ENCODE peak calls at places on chromosomes 16 and 17, in four cellular contexts. D is HEK293T, U is HepG2, A is K562. V is an unnamed sample.

GRCh38 chr16:66472961-66473610 is 46.0 kb downstream of the BEAN1 start:
- DNase-seq in U (no peak), D (no peak), A (no peak), V (no peak)

GRCh38 chr17:70168044-70168978 is 1.0 kb upstream of the KCNJ2 start:
- DNase-seq in A (peak; percentile 26), D (peak; percentile 69), U (no peak), V (peak; percentile 65)

GRCh38 chr16:85400305-85401205 is 212.6 kb upstream of the GSE1 start:
- DNase-seq in D (no peak), A (no peak), U (no peak), V (peak; percentile 6)

GRCh38 chr17:78272181-78272913 is 40.9 kb downstream of the TMEM235 start:
- DNase-seq in A (peak; percentile 78), U (no peak), D (no peak), V (peak; percentile 67)

GRCh38 chr17:83203472-83204221 is 124.2 kb downstream of the METRNL start:
- DNase-seq in A (no peak), U (no peak), D (no peak), V (peak; percentile 4)

GRCh38 chr17:57379237-57380054 is 123.1 kb downstream of the MSI2 start:
- DNase-seq in U (no peak), D (no peak), A (peak; percentile 88), V (no peak)

GRCh38 chr17:4195306-4195705 is 52.3 kb downstream of the CYB5D2 start:
- DNase-seq in D (no peak), A (no peak), U (no peak), V (no peak)

GRCh38 chr17:40075216-40076100 is 12.7 kb downstream of the THRA start:
- DNase-seq in D (peak; percentile 57), A (peak; percentile 80), U (peak; percentile 71), V (peak; percentile 87)

GRCh38 chr17:57638284-57638683 is 106.8 kb downstream of the CCDC182 start:
- DNase-seq in A (no peak), D (no peak), U (no peak), V (no peak)

GRCh38 chr16:80611171-80611929 is 70.6 kb downstream of the DYNLRB2 start:
- DNase-seq in U (no peak), D (no peak), A (no peak), V (no peak)

GRCh38 chr17:73342057-73342522 is 30.3 kb upstream of the CDC42EP4 start:
- DNase-seq in D (no peak), A (no peak), U (no peak), V (peak; percentile 75)

GRCh38 chr16:78957328-78958100 is 643.0 kb downstream of the MAF start:
- DNase-seq in D (no peak), U (no peak), A (no peak), V (no peak)

GRCh38 chr16:50835358-50836060 is 93.6 kb downstream of the CYLD start:
- DNase-seq in U (no peak), D (no peak), A (no peak), V (no peak)

GRCh38 chr16:84810518-84811273 is 9.1 kb upstream of the CRISPLD2 start:
- DNase-seq in D (no peak), U (no peak), A (no peak), V (no peak)

GRCh38 chr17:880074-880870 is 98.1 kb downstream of the MRM3 start:
- DNase-seq in U (no peak), D (no peak), A (no peak), V (no peak)

GRCh38 chr16:58732545-58733247 is 1.4 kb downstream of the GOT2 start:
- DNase-seq in A (no peak), U (no peak), D (no peak), V (no peak)

GRCh38 chr17:7260601-7261376 is 1.5 kb downstream of the CLDN7 start:
- DNase-seq in A (no peak), D (no peak), U (no peak), V (peak; percentile 89)

GRCh38 chr17:30716461-30717289 is 107.8 kb downstream of the CRLF3 start:
- DNase-seq in D (no peak), U (no peak), A (no peak), V (peak; percentile 19)

GRCh38 chr17:3003401-3004149 is 59.8 kb downstream of the OR1D5 start:
- DNase-seq in A (no peak), D (no peak), U (no peak), V (no peak)

GRCh38 chr17:15920758-15921239 is 24.1 kb upstream of the ADORA2B start:
- DNase-seq in D (peak; percentile 35), U (peak; percentile 77), A (peak; percentile 50), V (peak; percentile 20)
- TF ChIP-seq ELF4 in D (no peak), U (no peak), A (no peak), V (no peak)

GRCh38 chr16:51898872-51899271 is 648.1 kb downstream of the TOX3 start:
- DNase-seq in A (no peak), D (no peak), U (no peak), V (no peak)

GRCh38 chr16:51900221-51900780 is 646.6 kb downstream of the TOX3 start:
- DNase-seq in A (no peak), D (no peak), U (no peak), V (no peak)

GRCh38 chr16:51896013-51896412 is 650.9 kb downstream of the TOX3 start:
- DNase-seq in A (no peak), D (no peak), U (no peak), V (no peak)
- TF ChIP-seq ELF4 in A (no peak), D (no peak), U (no peak), V (no peak)

GRCh38 chr16:17578921-17579876 is 108.4 kb upstream of the XYLT1 start:
- DNase-seq in A (peak; percentile 60), D (peak; percentile 61), U (peak; percentile 73), V (peak; percentile 83)
- TF ChIP-seq ELF4 in A (no peak), D (no peak), U (no peak), V (no peak)

DNA sequence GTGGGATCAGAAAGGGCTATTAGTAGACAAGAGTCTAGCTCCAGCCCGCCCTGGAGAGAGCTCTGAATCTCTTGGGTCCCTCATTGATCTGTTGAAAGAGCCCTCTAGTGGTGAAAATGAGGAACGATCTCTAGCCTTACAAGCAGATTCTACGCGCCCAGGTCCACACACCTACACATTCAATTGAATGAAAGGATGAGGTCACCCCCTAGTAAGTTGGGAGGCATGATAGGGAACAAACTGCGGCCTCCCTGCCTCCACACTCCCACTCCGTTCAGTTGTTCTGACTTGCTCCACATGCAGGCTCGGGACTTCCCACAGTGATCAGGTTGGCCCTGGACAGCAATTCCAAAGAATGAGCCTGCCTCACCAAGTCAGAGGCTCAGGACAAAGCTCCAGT is 2.9 kb upstream of the CACNG3 start:
- DNase-seq in A (peak; percentile 73), D (peak; percentile 59), U (peak; percentile 47), V (peak; percentile 58)
- TF ChIP-seq ELF4 in A (no peak), D (no peak), U (no peak), V (no peak)

DNA sequence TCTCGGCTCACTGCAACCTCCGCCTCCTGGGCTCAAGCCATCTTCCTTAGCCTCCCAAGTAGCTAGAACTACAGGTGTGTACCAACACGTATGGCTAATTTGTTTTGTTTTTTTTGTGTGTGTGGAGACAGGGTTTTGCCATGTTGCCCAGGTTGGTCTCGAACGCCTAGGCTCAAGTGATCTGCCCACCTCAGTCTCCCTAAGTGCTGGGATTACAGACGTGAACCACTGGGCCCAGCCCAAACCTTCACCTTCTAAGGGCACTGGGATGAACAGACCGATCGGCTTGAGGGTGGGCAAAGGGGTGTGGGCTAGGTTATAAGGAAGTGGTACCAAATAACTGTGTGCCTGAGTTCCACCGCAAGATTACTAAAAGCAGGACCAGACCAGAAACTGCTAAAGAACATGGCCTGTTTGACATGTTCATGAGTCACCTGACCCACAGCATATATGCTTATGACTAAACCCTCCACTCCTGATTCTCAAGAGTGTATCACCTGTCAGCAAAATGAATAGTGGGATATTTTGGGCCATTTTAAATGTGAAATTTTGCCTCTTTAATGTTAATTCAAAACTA is 8.1 kb downstream of the TMEM97 start:
- DNase-seq in A (no peak), D (no peak), U (no peak), V (no peak)
- TF ChIP-seq ELF4 in A (no peak), D (no peak), U (no peak), V (no peak)

V was measured in WTC11.